ENCODE peak calls at places on chromosomes 1 and 21, in four cellular contexts. U is PC-3, O is prostate gland, Z is mucosa of descending colon. A is an unnamed sample.

GRCh38 chr1:9825101-9826074 is 1.6 kb upstream of the CLSTN1 start:
- DNase-seq in O (peak; percentile 93), Z (peak; percentile 90), U (peak; percentile 93), A (peak; percentile 56)

GRCh38 chr1:113875714-113876113 is 4.2 kb upstream of the PTPN22 start:
- DNase-seq in O (no peak), Z (no peak), U (no peak), A (no peak)

GRCh38 chr21:33011462-33011861 is 14.3 kb upstream of the OLIG2 start:
- DNase-seq in O (no peak), U (peak; percentile 97), Z (no peak), A (no peak)

GRCh38 chr1:27660300-27660837 is 11.6 kb downstream of the IFI6 start:
- DNase-seq in O (no peak), U (peak; percentile 14), Z (no peak), A (no peak)

GRCh38 chr1:157993179-157994080 is at the start of gene KIRREL1:
- DNase-seq in U (peak; percentile 66), O (peak; percentile 44), Z (no peak), A (peak; percentile 74)

GRCh38 chr1:205676002-205676401 is 4.3 kb downstream of the SLC45A3 start:
- DNase-seq in Z (peak; percentile 66), O (no peak), U (no peak), A (no peak)

GRCh38 chr1:115330480-115331013 is 7.5 kb downstream of the NGF start:
- DNase-seq in Z (no peak), O (no peak), U (peak; percentile 62), A (no peak)

GRCh38 chr1:16984717-16985116 is 4.3 kb upstream of the MFAP2 start:
- DNase-seq in U (peak; percentile 98), O (peak; percentile 47), Z (peak; percentile 73), A (peak; percentile 89)

GRCh38 chr1:175176246-175176645 is 16.3 kb downstream of the KIAA0040 start:
- DNase-seq in Z (no peak), O (no peak), U (peak; percentile 59), A (no peak)

GRCh38 chr1:209513226-209513625 is 70.3 kb upstream of the CAMK1G start:
- DNase-seq in O (no peak), U (peak; percentile 85), Z (no peak), A (no peak)

GRCh38 chr1:160789702-160790611 is 6.0 kb upstream of the LY9 start:
- DNase-seq in U (no peak), Z (no peak), O (no peak), A (no peak)

GRCh38 chr1:167541610-167542009 is 12.0 kb downstream of the CREG1 start:
- DNase-seq in Z (no peak), O (no peak), U (no peak), A (no peak)

GRCh38 chr1:94773296-94773809 is 46.8 kb upstream of the SLC44A3 start:
- DNase-seq in O (peak; percentile 12), U (no peak), Z (no peak), A (no peak)

GRCh38 chr1:183578846-183579245 is 11.4 kb downstream of the NCF2 start:
- DNase-seq in U (no peak), O (no peak), Z (no peak), A (no peak)

GRCh38 chr1:81032973-81033425 is 767.7 kb upstream of the ADGRL2 start:
- DNase-seq in O (no peak), U (no peak), Z (no peak), A (no peak)

GRCh38 chr21:41631564-41632461 is 123.9 kb upstream of the TMPRSS2 start:
- DNase-seq in U (peak; percentile 96), Z (peak; percentile 85), O (peak; percentile 51), A (no peak)

GRCh38 chr1:162551969-162552683 is 9.4 kb upstream of the UAP1 start:
- DNase-seq in Z (no peak), U (no peak), O (no peak), A (no peak)

GRCh38 chr21:40158356-40158755 is 291.1 kb downstream of the PCP4 start:
- DNase-seq in O (no peak), Z (no peak), U (no peak), A (no peak)

GRCh38 chr1:26296340-26297056 is 9.9 kb downstream of the UBXN11 start:
- DNase-seq in U (no peak), O (no peak), Z (no peak), A (no peak)

GRCh38 chr21:26909972-26910371 is 56.9 kb downstream of the ADAMTS5 start:
- DNase-seq in U (peak; percentile 25), O (no peak), Z (no peak), A (no peak)

GRCh38 chr1:39759436-39759726 is 11.8 kb downstream of the OXCT2 start:
- DNase-seq in O (no peak), Z (no peak), U (no peak), A (no peak)

GRCh38 chr1:24557711-24558121 is 1.8 kb downstream of the NCMAP start:
- DNase-seq in U (no peak), O (no peak), Z (no peak), A (no peak)

GRCh38 chr1:57353589-57353988 is 70.3 kb downstream of the DAB1 start:
- DNase-seq in O (no peak), Z (no peak), U (no peak), A (no peak)

GRCh38 chr21:46552274-46552673 is 52.6 kb downstream of the S100B start:
- DNase-seq in O (no peak), U (no peak), Z (no peak), A (no peak)

GRCh38 chr1:167273027-167273800 is 52.5 kb downstream of the POU2F1 start:
- DNase-seq in U (no peak), Z (no peak), O (no peak), A (no peak)

GRCh38 chr1:44721521-44722361 is 9.2 kb downstream of the RNU5D-1 start:
- DNase-seq in Z (peak; percentile 80), U (peak; percentile 86), O (no peak), A (no peak)

GRCh38 chr1:243582321-243582720 is 267.7 kb downstream of the AKT3 start:
- DNase-seq in U (no peak), Z (no peak), O (no peak), A (no peak)

GRCh38 chr21:44836666-44837471 is 19.0 kb upstream of the SUMO3 start:
- DNase-seq in O (peak; percentile 45), Z (no peak), U (peak; percentile 35), A (no peak)

GRCh38 chr1:47624531-47624930 is 186.7 kb downstream of the FOXD2 start:
- DNase-seq in Z (no peak), U (peak; percentile 25), O (no peak), A (no peak)

GRCh38 chr1:234600418-234601216 is 9.4 kb downstream of the IRF2BP2 start:
- DNase-seq in O (no peak), U (peak; percentile 43), Z (peak; percentile 63), A (peak; percentile 84)

GRCh38 chr1:119075614-119076013 is 64.8 kb downstream of the WARS2 start:
- DNase-seq in O (no peak), Z (no peak), U (peak; percentile 60), A (no peak)

GRCh38 chr1:224619209-224619608 is 3.1 kb downstream of the CNIH3 start:
- DNase-seq in Z (no peak), U (no peak), O (no peak), A (no peak)

GRCh38 chr1:246121533-246121932 is 385.5 kb downstream of the SMYD3 start:
- DNase-seq in Z (no peak), U (no peak), O (no peak), A (no peak)

GRCh38 chr21:30561957-30562356 is 843 bp upstream of the KRTAP19-7 start:
- DNase-seq in O (no peak), U (no peak), Z (no peak), A (no peak)
- H3K9me3 ChIP-seq in O (no peaks in the 10 kb centered on the region), U (no peaks in the 10 kb centered on the region), Z (peaks cover 49% of the 10 kb centered on the region), A (no peaks in the 10 kb centered on the region)

GRCh38 chr1:152501704-152502103 is 8.9 kb upstream of the LCE5A start:
- DNase-seq in U (peak; percentile 17), O (no peak), Z (no peak), A (no peak)
- H3K9me3 ChIP-seq in U (no peaks in the 10 kb centered on the region), O (no peaks in the 10 kb centered on the region), Z (no peaks in the 10 kb centered on the region), A (no peaks in the 10 kb centered on the region)

DNA sequence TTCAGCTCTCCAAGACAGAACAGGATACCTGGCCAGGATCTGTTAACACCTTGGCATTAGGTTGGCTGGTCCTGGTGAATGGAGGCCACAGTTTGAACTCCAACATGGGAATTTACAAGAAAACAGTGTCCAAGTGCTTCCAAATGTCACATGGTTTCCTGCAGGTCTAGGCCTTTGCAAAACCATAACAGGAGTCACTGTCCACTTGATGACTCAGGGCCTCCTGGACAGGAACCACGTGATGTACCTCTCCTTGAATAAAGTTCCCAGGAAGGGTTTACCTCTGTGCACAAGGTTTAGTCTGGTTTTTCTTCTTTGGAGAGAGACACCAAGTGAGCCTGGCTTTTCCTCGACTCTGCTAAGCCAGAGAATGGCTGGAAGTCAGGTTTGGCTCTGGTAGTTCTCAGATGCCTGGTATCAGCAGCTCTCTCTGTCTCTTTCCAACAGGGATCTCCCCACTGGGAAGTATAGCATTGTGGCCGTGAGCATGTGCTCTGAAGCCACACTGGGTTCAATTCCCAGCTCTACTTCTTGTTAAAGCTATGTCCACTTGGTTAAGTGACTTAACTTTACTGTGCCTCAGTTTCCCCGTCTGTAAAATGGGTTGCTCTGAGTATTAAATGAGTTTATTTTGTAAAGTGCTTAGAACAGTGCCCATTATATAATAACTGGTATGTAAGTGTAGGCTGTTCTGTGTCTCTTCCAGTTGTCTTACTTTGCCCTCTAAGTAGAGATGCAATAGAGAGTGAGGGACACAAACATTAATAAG is 27.3 kb upstream of the TMEM61 start:
- DNase-seq in Z (no peak), U (peak; percentile 74), O (no peak), A (no peak)
- H3K9me3 ChIP-seq in Z (peaks cover 6% of the 10 kb centered on the region), U (no peaks in the 10 kb centered on the region), O (no peaks in the 10 kb centered on the region), A (no peaks in the 10 kb centered on the region)

GRCh38 chr1:49190138-49190537 is 413.4 kb upstream of the BEND5 start:
- DNase-seq in U (peak; percentile 9), O (no peak), Z (no peak), A (no peak)
- H3K9me3 ChIP-seq in U (peaks cover 8% of the 10 kb centered on the region), O (no peaks in the 10 kb centered on the region), Z (peaks cover 14% of the 10 kb centered on the region), A (no peaks in the 10 kb centered on the region)

GRCh38 chr1:247165674-247166073 is 6.1 kb downstream of the ZNF124 start:
- DNase-seq in Z (no peak), O (no peak), U (no peak), A (no peak)
- H3K9me3 ChIP-seq in Z (peaks cover 61% of the 10 kb centered on the region), O (no peaks in the 10 kb centered on the region), U (peaks cover 41% of the 10 kb centered on the region), A (peaks cover 1% of the 10 kb centered on the region)

DNA sequence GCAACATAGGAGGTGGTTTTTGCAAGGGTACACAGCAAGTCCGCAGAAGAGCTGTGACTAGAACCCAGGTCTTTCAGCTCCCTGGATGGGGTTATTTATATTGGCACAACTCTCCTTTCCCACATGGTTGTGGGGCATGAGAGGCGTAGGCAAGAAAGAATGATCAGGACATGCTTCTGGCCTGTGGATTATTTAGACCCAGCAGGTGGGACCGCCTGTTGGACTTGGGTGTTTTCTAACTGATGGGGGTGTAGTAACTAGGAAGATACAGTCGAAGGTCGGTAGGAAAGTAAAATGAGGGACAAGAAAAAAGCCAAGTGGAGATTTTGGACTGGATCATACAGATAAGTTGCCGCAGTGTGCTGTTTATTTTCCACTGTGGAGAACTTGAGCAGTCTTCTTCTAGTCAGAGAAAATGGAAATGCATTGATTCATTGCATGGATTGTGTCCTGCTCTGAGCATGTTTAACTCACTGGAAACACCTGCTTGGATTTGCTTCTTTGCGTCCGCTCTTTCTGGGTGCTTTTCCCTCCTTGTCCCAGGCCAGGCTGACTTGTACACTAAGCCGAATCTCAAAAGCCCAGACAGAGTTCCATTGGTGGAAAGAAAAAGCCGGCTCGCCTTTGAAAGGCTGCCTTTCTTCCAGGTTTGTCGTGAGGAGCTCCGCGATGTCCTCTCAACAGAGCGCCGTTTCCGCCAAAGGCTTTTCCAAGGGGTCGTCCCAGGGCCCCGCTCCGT is 602 bp downstream of the CRCT1 start:
- DNase-seq in U (no peak), Z (no peak), O (no peak), A (no peak)
- H3K9me3 ChIP-seq in U (no peaks in the 10 kb centered on the region), Z (no peaks in the 10 kb centered on the region), O (no peaks in the 10 kb centered on the region), A (no peaks in the 10 kb centered on the region)